ENCODE peak calls at places on chromosomes 1 and 21, in nine cellular contexts. X, C, U, K, R, Z, H, I and L are unnamed samples.

GRCh38 chr21:38985423-38986378 is 180.0 kb downstream of the ETS2 start:
- DNase-seq in U (peak), C (peak), R (peak), H (peak), Z (peak), X (peak), I (peak), K (peak), L (no peak)

GRCh38 chr1:205576011-205576410 is 55.8 kb downstream of the ELK4 start:
- DNase-seq in K (no peak), C (no peak), X (no peak), Z (peak), H (no peak), R (no peak), U (no peak), I (peak), L (no peak)

GRCh38 chr1:228216371-228217320 is 8.8 kb downstream of the OBSCN start:
- DNase-seq in I (no peak), Z (peak), X (no peak), C (no peak), U (peak), R (no peak), K (no peak), H (peak), L (no peak)

GRCh38 chr1:157487430-157487829 is 64.9 kb downstream of the FCRL5 start:
- DNase-seq in U (no peak), I (no peak), Z (no peak), K (no peak), X (no peak), R (no peak), H (no peak), C (no peak), L (no peak)

GRCh38 chr1:60102691-60103090 is 29.1 kb upstream of the C1orf87 start:
- DNase-seq in K (no peak), C (no peak), Z (no peak), I (no peak), R (no peak), U (no peak), X (peak), H (no peak), L (no peak)

GRCh38 chr1:201916649-201917249 is 28.1 kb downstream of the SHISA4 start:
- DNase-seq in I (peak), X (peak), H (peak), R (peak), C (peak), U (peak), K (peak), Z (peak), L (peak)

GRCh38 chr1:25529518-25530347 is 13.7 kb upstream of the LDLRAP1 start:
- DNase-seq in Z (no peak), I (no peak), C (no peak), H (no peak), R (no peak), K (no peak), U (no peak), X (no peak), L (no peak)

GRCh38 chr1:114152211-114153050 is 1.2 kb downstream of the SYT6 start:
- DNase-seq in H (peak), K (peak), X (peak), I (peak), R (peak), Z (no peak), C (no peak), U (peak), L (no peak)

GRCh38 chr1:1020000-1020404 is at the start of gene AGRN:
- DNase-seq in U (no peak), H (peak), R (peak), Z (no peak), C (no peak), I (peak), K (peak), X (no peak), L (peak)

GRCh38 chr1:81802601-81803422 is 2.1 kb downstream of the ADGRL2 start:
- DNase-seq in Z (peak), K (peak), H (peak), I (peak), C (peak), R (peak), U (peak), X (peak), L (peak)

GRCh38 chr1:118618618-118619340 is 369.4 kb downstream of the TBX15 start:
- DNase-seq in X (no peak), R (peak), K (no peak), I (no peak), C (no peak), Z (no peak), U (no peak), H (no peak), L (no peak)

GRCh38 chr1:109528296-109528695 is 11.4 kb upstream of the GPR61 start:
- DNase-seq in U (no peak), Z (no peak), H (no peak), C (no peak), I (no peak), R (no peak), K (no peak), X (no peak), L (no peak)

GRCh38 chr1:16091296-16091695 is 17.8 kb upstream of the FAM131C start:
- DNase-seq in K (peak), I (no peak), X (no peak), C (no peak), U (peak), Z (no peak), H (no peak), R (no peak), L (no peak)

GRCh38 chr1:156805766-156806511 is 10.7 kb downstream of the SH2D2A start:
- DNase-seq in H (peak), Z (no peak), I (peak), X (peak), R (peak), K (peak), U (peak), C (no peak), L (no peak)

GRCh38 chr1:89953929-89954328 is 41.0 kb upstream of the ZNF326 start:
- DNase-seq in U (no peak), H (no peak), K (no peak), R (no peak), C (no peak), X (no peak), I (no peak), Z (no peak), L (peak)

GRCh38 chr1:216705686-216706085 is 17.5 kb downstream of the ESRRG start:
- DNase-seq in Z (no peak), X (no peak), K (no peak), I (no peak), U (peak), C (no peak), R (no peak), H (no peak), L (no peak)

GRCh38 chr1:110645962-110646735 is 28.6 kb downstream of the KCNA3 start:
- DNase-seq in X (peak), Z (no peak), H (no peak), K (peak), I (no peak), R (peak), U (no peak), C (no peak), L (no peak)

GRCh38 chr21:14474995-14475394 is 71.1 kb downstream of the SAMSN1 start:
- DNase-seq in U (no peak), C (no peak), R (no peak), K (no peak), H (no peak), Z (no peak), X (no peak), I (no peak), L (no peak)

GRCh38 chr1:55382699-55383377 is 167.7 kb upstream of the USP24 start:
- DNase-seq in C (no peak), H (no peak), I (no peak), Z (no peak), U (no peak), K (no peak), X (no peak), R (no peak), L (no peak)

GRCh38 chr1:184387871-184388670 is 1.2 kb downstream of the C1orf21 start:
- DNase-seq in K (peak), U (peak), Z (peak), H (no peak), C (no peak), I (peak), X (peak), R (peak), L (peak)

GRCh38 chr1:225944387-225944786 is 3.4 kb upstream of the LEFTY2 start:
- DNase-seq in R (no peak), K (no peak), X (no peak), C (no peak), H (no peak), Z (no peak), U (no peak), I (no peak), L (peak)

GRCh38 chr1:245790441-245790840 is 635.7 kb downstream of the KIF26B start:
- DNase-seq in X (no peak), Z (no peak), U (no peak), H (no peak), K (no peak), I (no peak), R (peak), C (no peak), L (no peak)

GRCh38 chr1:52139817-52140540 is 1.9 kb upstream of the ZFYVE9 start:
- DNase-seq in H (no peak), K (peak), U (no peak), I (no peak), Z (no peak), R (peak), X (peak), C (no peak), L (no peak)

GRCh38 chr1:228066891-228067654 is 15.4 kb upstream of the ARF1 start:
- DNase-seq in Z (no peak), H (no peak), U (no peak), C (no peak), K (no peak), I (no peak), X (no peak), R (no peak), L (no peak)

GRCh38 chr1:45254490-45254889 is 48.1 kb upstream of the ZSWIM5 start:
- DNase-seq in U (no peak), X (no peak), I (no peak), K (no peak), Z (peak), C (no peak), R (no peak), H (no peak), L (no peak)

GRCh38 chr1:58363639-58364038 is 182.9 kb downstream of the OMA1 start:
- DNase-seq in X (no peak), I (no peak), Z (no peak), C (no peak), U (no peak), K (no peak), R (no peak), H (no peak), L (no peak)

GRCh38 chr1:99086057-99086456 is 81.4 kb upstream of the PLPPR5 start:
- DNase-seq in R (no peak), I (no peak), C (no peak), X (no peak), Z (no peak), U (no peak), H (no peak), K (no peak), L (no peak)

GRCh38 chr1:167161242-167161641 is 59.4 kb upstream of the POU2F1 start:
- DNase-seq in Z (no peak), X (no peak), C (no peak), H (no peak), R (no peak), I (no peak), U (no peak), K (peak), L (no peak)

GRCh38 chr21:32562915-32563314 is 22.4 kb downstream of the TCP10L start:
- DNase-seq in X (peak), Z (no peak), K (no peak), R (no peak), I (no peak), H (no peak), C (no peak), U (no peak), L (no peak)

GRCh38 chr1:169452921-169453320 is 25.6 kb upstream of the CCDC181 start:
- DNase-seq in H (no peak), K (no peak), C (no peak), R (no peak), I (no peak), Z (no peak), U (no peak), X (no peak), L (no peak)

GRCh38 chr1:97038410-97038809 is 316.8 kb downstream of the PTBP2 start:
- DNase-seq in K (peak), I (no peak), X (no peak), H (no peak), R (peak), U (no peak), C (no peak), Z (no peak), L (peak)

DNA sequence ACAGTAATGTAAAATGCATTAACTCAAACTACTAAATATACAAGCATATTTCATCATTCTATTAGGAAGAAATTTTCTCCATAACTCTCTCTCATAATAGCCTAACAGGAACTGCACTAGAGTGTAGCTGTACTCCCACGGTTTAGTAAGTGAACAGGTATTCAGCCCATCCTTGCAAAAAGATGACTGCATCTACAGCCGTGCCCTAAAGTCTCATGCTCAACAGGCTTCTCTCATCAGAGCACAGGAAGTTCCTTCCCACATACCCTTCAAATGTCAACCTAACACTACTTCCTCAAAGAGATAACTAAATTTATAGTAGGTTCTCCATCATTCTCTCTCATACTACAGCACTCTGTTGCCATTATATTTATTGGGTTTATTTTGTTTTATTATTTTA is 251.6 kb downstream of the AKT3 start:
- DNase-seq in R (peak), Z (no peak), X (peak), I (no peak), U (no peak), C (no peak), H (no peak), K (peak), L (no peak)
- H3K27ac ChIP-seq in R (peak), Z (no peak), X (peak), I (no peak), U (no peak), C (no peak), H (no peak), K (peak), L (no peak)

DNA sequence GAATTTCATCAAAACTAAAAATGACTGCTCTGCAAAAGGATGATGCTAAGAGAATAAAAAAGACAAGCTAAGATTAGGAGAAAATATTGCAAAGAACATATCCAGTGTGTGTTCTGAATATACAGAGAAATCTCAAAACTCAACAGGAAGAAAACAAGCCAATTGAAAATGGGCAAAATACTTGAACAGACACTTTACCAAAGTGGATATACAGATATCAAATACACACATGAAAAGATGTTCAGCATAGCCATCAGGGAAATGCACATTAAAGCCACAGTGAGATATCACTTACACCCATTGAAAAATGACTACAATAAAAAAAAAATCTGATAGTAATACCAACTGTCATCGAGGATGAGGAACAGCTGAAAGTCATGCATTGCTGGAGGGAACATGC is 21.3 kb downstream of the PRMT2 start:
- DNase-seq in U (no peak), C (no peak), I (no peak), X (no peak), K (no peak), R (no peak), Z (no peak), H (no peak), L (no peak)
- H3K27ac ChIP-seq in U (no peak), C (no peak), I (no peak), X (no peak), K (no peak), R (no peak), Z (no peak), H (no peak), L (no peak)

GRCh38 chr1:21307663-21308062 is 17.4 kb upstream of the ECE1 start:
- DNase-seq in X (no peak), R (no peak), C (no peak), H (no peak), U (no peak), K (no peak), Z (no peak), I (no peak), L (no peak)
- H3K27ac ChIP-seq in X (no peak), R (no peak), C (no peak), H (no peak), U (no peak), K (no peak), Z (no peak), I (peak), L (no peak)

DNA sequence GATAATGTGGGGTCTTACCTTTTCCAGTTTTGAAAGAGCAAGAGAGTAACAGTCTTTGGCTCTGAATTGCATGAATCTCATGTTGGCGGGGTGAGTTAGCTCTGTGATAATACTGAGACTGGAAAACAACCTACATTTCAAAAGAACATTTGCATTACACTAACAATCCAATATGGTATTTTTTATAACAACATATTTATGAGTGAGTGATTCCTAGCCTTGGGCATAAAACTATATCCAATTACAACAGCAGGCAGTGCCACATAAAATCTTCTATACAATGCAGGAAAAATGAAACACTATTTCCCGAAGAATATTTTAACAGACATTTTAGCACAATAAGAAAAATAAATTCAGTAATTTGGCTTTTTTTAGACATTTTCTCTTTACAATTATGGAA is 303.0 kb downstream of the KCNT2 start:
- DNase-seq in R (no peak), I (no peak), H (no peak), U (no peak), Z (no peak), K (no peak), X (no peak), C (no peak), L (no peak)
- H3K27ac ChIP-seq in R (no peak), I (no peak), H (no peak), U (no peak), Z (no peak), K (no peak), X (no peak), C (no peak), L (no peak)

DNA sequence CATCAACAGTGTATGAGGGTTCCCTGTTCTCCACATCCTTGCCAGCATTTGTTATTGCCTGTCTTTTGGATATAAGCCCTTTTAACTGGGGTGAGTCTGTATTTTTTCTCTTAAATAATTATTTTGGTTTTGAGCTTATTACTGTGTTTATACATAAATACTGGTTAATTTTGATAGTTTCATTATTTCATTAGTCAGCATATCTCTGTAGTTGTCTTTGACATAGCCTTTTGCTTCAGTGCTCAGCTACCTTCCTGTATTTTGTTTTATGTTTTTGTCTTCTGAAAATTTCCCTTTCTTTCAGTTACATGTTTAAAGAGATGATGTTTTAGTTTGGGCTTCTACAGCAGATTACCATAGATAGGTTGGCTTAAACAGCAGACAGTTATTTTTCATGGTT is 138.1 kb downstream of the XPR1 start:
- DNase-seq in U (no peak), X (no peak), Z (no peak), C (no peak), H (no peak), R (no peak), K (no peak), I (no peak), L (no peak)
- H3K27ac ChIP-seq in U (no peak), X (no peak), Z (no peak), C (no peak), H (no peak), R (no peak), K (no peak), I (no peak), L (no peak)

GRCh38 chr1:93132638-93133037 is 47.6 kb downstream of the TMED5 start:
- DNase-seq in I (no peak), Z (no peak), C (no peak), U (no peak), X (no peak), K (no peak), R (no peak), H (no peak), L (no peak)
- H3K27ac ChIP-seq in I (no peak), Z (peak), C (no peak), U (no peak), X (no peak), K (no peak), R (no peak), H (no peak), L (no peak)

GRCh38 chr1:84606977-84607376 is 32.7 kb upstream of the CTBS start:
- DNase-seq in R (no peak), K (no peak), U (no peak), X (no peak), Z (no peak), I (no peak), C (no peak), H (no peak), L (no peak)

GRCh38 chr1:84605157-84605556 is 30.9 kb upstream of the CTBS start:
- DNase-seq in C (no peak), X (no peak), R (no peak), U (no peak), K (no peak), Z (no peak), H (no peak), I (no peak), L (no peak)

GRCh38 chr1:84603941-84604830 is 29.9 kb upstream of the CTBS start:
- DNase-seq in Z (no peak), C (peak), K (peak), R (peak), U (no peak), H (no peak), X (peak), I (no peak), L (peak)

GRCh38 chr1:84600796-84601195 is 26.6 kb upstream of the CTBS start:
- DNase-seq in X (no peak), H (no peak), K (no peak), Z (no peak), I (no peak), U (no peak), R (no peak), C (no peak), L (no peak)

GRCh38 chr1:84603223-84603622 is 29.0 kb upstream of the CTBS start:
- DNase-seq in K (no peak), H (no peak), C (no peak), X (no peak), U (no peak), Z (no peak), I (no peak), R (peak), L (no peak)
- H3K27ac ChIP-seq in K (peak), H (no peak), C (peak), X (peak), U (no peak), Z (no peak), I (peak), R (peak), L (no peak)